ENCODE peak calls at places on chromosome 9, in ten cellular contexts. One of them, this sample, is unnamed.

GRCh38 chr9:20592673-20593072 is 29.6 kb downstream of the MLLT3 start:
- DNase-seq in ovary: no peak
- DNase-seq in esophagus squamous epithelium: no peak
- DNase-seq in H54: peak
- DNase-seq in uterus: no peak
- DNase-seq in transverse colon: no peak
- DNase-seq in heart left ventricle: no peak
- DNase-seq in lower leg skin: no peak
- DNase-seq in IMR-90: peak
- DNase-seq in A549: no peak
- DNase-seq in this sample: no peak

GRCh38 chr9:122001491-122002201 is 91.5 kb downstream of the TTLL11 start:
- DNase-seq in ovary: peak
- DNase-seq in esophagus squamous epithelium: no peak
- DNase-seq in H54: no peak
- DNase-seq in uterus: no peak
- DNase-seq in transverse colon: no peak
- DNase-seq in heart left ventricle: peak
- DNase-seq in lower leg skin: no peak
- DNase-seq in IMR-90: peak
- DNase-seq in A549: peak
- DNase-seq in this sample: peak

GRCh38 chr9:86731511-86731993 is 215.8 kb downstream of the GAS1 start:
- DNase-seq in ovary: no peak
- DNase-seq in esophagus squamous epithelium: no peak
- DNase-seq in H54: no peak
- DNase-seq in uterus: no peak
- DNase-seq in transverse colon: no peak
- DNase-seq in heart left ventricle: no peak
- DNase-seq in lower leg skin: no peak
- DNase-seq in IMR-90: peak
- DNase-seq in A549: no peak
- DNase-seq in this sample: no peak

GRCh38 chr9:4713849-4714248 is 27.2 kb downstream of the AK3 start:
- DNase-seq in ovary: no peak
- DNase-seq in esophagus squamous epithelium: no peak
- DNase-seq in H54: no peak
- DNase-seq in uterus: no peak
- DNase-seq in transverse colon: no peak
- DNase-seq in heart left ventricle: no peak
- DNase-seq in lower leg skin: no peak
- DNase-seq in IMR-90: no peak
- DNase-seq in A549: no peak
- DNase-seq in this sample: no peak

GRCh38 chr9:134624827-134625181 is 16.8 kb upstream of the COL5A1 start:
- DNase-seq in ovary: no peak
- DNase-seq in esophagus squamous epithelium: no peak
- DNase-seq in H54: peak
- DNase-seq in uterus: peak
- DNase-seq in transverse colon: no peak
- DNase-seq in heart left ventricle: no peak
- DNase-seq in lower leg skin: no peak
- DNase-seq in IMR-90: peak
- DNase-seq in A549: peak
- DNase-seq in this sample: peak

GRCh38 chr9:34446468-34446891 is 11.9 kb downstream of the FAM219A start:
- DNase-seq in ovary: no peak
- DNase-seq in esophagus squamous epithelium: no peak
- DNase-seq in H54: no peak
- DNase-seq in uterus: no peak
- DNase-seq in transverse colon: no peak
- DNase-seq in heart left ventricle: no peak
- DNase-seq in lower leg skin: no peak
- DNase-seq in IMR-90: peak
- DNase-seq in A549: no peak
- DNase-seq in this sample: no peak

GRCh38 chr9:136255166-136255538 is 9.5 kb upstream of the QSOX2 start:
- DNase-seq in ovary: peak
- DNase-seq in esophagus squamous epithelium: no peak
- DNase-seq in H54: peak
- DNase-seq in uterus: no peak
- DNase-seq in transverse colon: no peak
- DNase-seq in heart left ventricle: no peak
- DNase-seq in lower leg skin: no peak
- DNase-seq in IMR-90: peak
- DNase-seq in A549: no peak
- DNase-seq in this sample: peak

GRCh38 chr9:16367605-16368424 is 502.7 kb downstream of the BNC2 start:
- DNase-seq in ovary: no peak
- DNase-seq in esophagus squamous epithelium: no peak
- DNase-seq in H54: peak
- DNase-seq in uterus: no peak
- DNase-seq in transverse colon: no peak
- DNase-seq in heart left ventricle: no peak
- DNase-seq in lower leg skin: no peak
- DNase-seq in IMR-90: peak
- DNase-seq in A549: no peak
- DNase-seq in this sample: no peak

GRCh38 chr9:16133556-16134227 is 580.8 kb downstream of the CCDC171 start:
- DNase-seq in ovary: peak
- DNase-seq in esophagus squamous epithelium: no peak
- DNase-seq in H54: peak
- DNase-seq in uterus: no peak
- DNase-seq in transverse colon: peak
- DNase-seq in heart left ventricle: no peak
- DNase-seq in lower leg skin: no peak
- DNase-seq in IMR-90: peak
- DNase-seq in A549: peak
- DNase-seq in this sample: peak

GRCh38 chr9:80156725-80157124 is 585.0 kb downstream of the TLE4 start:
- DNase-seq in ovary: no peak
- DNase-seq in esophagus squamous epithelium: no peak
- DNase-seq in H54: no peak
- DNase-seq in uterus: no peak
- DNase-seq in transverse colon: no peak
- DNase-seq in heart left ventricle: no peak
- DNase-seq in lower leg skin: no peak
- DNase-seq in IMR-90: peak
- DNase-seq in A549: no peak
- DNase-seq in this sample: no peak

GRCh38 chr9:130710822-130711352 is 17.3 kb downstream of the EXOSC2 start:
- DNase-seq in ovary: no peak
- DNase-seq in esophagus squamous epithelium: no peak
- DNase-seq in H54: no peak
- DNase-seq in uterus: no peak
- DNase-seq in transverse colon: no peak
- DNase-seq in heart left ventricle: no peak
- DNase-seq in lower leg skin: no peak
- DNase-seq in IMR-90: no peak
- DNase-seq in A549: no peak
- DNase-seq in this sample: no peak

GRCh38 chr9:130713286-130713975 is 19.9 kb downstream of the EXOSC2 start:
- DNase-seq in ovary: no peak
- DNase-seq in esophagus squamous epithelium: no peak
- DNase-seq in H54: no peak
- DNase-seq in uterus: no peak
- DNase-seq in transverse colon: peak
- DNase-seq in heart left ventricle: peak
- DNase-seq in lower leg skin: no peak
- DNase-seq in IMR-90: peak
- DNase-seq in A549: no peak
- DNase-seq in this sample: peak

GRCh38 chr9:130711469-130711868 is 17.9 kb downstream of the EXOSC2 start:
- DNase-seq in ovary: no peak
- DNase-seq in esophagus squamous epithelium: no peak
- DNase-seq in H54: no peak
- DNase-seq in uterus: no peak
- DNase-seq in transverse colon: no peak
- DNase-seq in heart left ventricle: no peak
- DNase-seq in lower leg skin: no peak
- DNase-seq in IMR-90: no peak
- DNase-seq in A549: no peak
- DNase-seq in this sample: no peak

GRCh38 chr9:130714586-130715110 is 21.1 kb downstream of the EXOSC2 start:
- DNase-seq in ovary: no peak
- DNase-seq in esophagus squamous epithelium: no peak
- DNase-seq in H54: no peak
- DNase-seq in uterus: no peak
- DNase-seq in transverse colon: no peak
- DNase-seq in heart left ventricle: no peak
- DNase-seq in lower leg skin: no peak
- DNase-seq in IMR-90: peak
- DNase-seq in A549: no peak
- DNase-seq in this sample: no peak

GRCh38 chr9:130712564-130713285 is 19.1 kb downstream of the EXOSC2 start:
- DNase-seq in ovary: peak
- DNase-seq in esophagus squamous epithelium: peak
- DNase-seq in H54: peak
- DNase-seq in uterus: peak
- DNase-seq in transverse colon: peak
- DNase-seq in heart left ventricle: peak
- DNase-seq in lower leg skin: peak
- DNase-seq in IMR-90: peak
- DNase-seq in A549: peak
- DNase-seq in this sample: peak
- TF ChIP-seq POLR2A in ovary: peak
- TF ChIP-seq POLR2A in esophagus squamous epithelium: peak
- TF ChIP-seq POLR2A in H54: peak
- TF ChIP-seq POLR2A in uterus: peak
- TF ChIP-seq POLR2A in transverse colon: peak
- TF ChIP-seq POLR2A in heart left ventricle: peak
- TF ChIP-seq POLR2A in lower leg skin: no peak
- TF ChIP-seq POLR2A in IMR-90: peak
- TF ChIP-seq POLR2A in A549: peak
- TF ChIP-seq POLR2A in this sample: peak

GRCh38 chr9:127563579-127563978 is 48.5 kb upstream of the STXBP1 start:
- DNase-seq in ovary: no peak
- DNase-seq in esophagus squamous epithelium: no peak
- DNase-seq in H54: no peak
- DNase-seq in uterus: no peak
- DNase-seq in transverse colon: no peak
- DNase-seq in heart left ventricle: no peak
- DNase-seq in lower leg skin: no peak
- DNase-seq in IMR-90: no peak
- DNase-seq in A549: no peak
- DNase-seq in this sample: no peak

GRCh38 chr9:127562271-127562780 is 49.8 kb upstream of the STXBP1 start:
- DNase-seq in ovary: no peak
- DNase-seq in esophagus squamous epithelium: no peak
- DNase-seq in H54: no peak
- DNase-seq in uterus: no peak
- DNase-seq in transverse colon: no peak
- DNase-seq in heart left ventricle: no peak
- DNase-seq in lower leg skin: no peak
- DNase-seq in IMR-90: no peak
- DNase-seq in A549: no peak
- DNase-seq in this sample: no peak

GRCh38 chr9:127562841-127563523 is 49.1 kb upstream of the STXBP1 start:
- DNase-seq in ovary: peak
- DNase-seq in esophagus squamous epithelium: no peak
- DNase-seq in H54: peak
- DNase-seq in uterus: no peak
- DNase-seq in transverse colon: no peak
- DNase-seq in heart left ventricle: no peak
- DNase-seq in lower leg skin: no peak
- DNase-seq in IMR-90: peak
- DNase-seq in A549: peak
- DNase-seq in this sample: no peak

GRCh38 chr9:127559247-127559680 is 52.8 kb upstream of the STXBP1 start:
- DNase-seq in ovary: no peak
- DNase-seq in esophagus squamous epithelium: no peak
- DNase-seq in H54: no peak
- DNase-seq in uterus: no peak
- DNase-seq in transverse colon: no peak
- DNase-seq in heart left ventricle: no peak
- DNase-seq in lower leg skin: no peak
- DNase-seq in IMR-90: no peak
- DNase-seq in A549: no peak
- DNase-seq in this sample: no peak

DNA sequence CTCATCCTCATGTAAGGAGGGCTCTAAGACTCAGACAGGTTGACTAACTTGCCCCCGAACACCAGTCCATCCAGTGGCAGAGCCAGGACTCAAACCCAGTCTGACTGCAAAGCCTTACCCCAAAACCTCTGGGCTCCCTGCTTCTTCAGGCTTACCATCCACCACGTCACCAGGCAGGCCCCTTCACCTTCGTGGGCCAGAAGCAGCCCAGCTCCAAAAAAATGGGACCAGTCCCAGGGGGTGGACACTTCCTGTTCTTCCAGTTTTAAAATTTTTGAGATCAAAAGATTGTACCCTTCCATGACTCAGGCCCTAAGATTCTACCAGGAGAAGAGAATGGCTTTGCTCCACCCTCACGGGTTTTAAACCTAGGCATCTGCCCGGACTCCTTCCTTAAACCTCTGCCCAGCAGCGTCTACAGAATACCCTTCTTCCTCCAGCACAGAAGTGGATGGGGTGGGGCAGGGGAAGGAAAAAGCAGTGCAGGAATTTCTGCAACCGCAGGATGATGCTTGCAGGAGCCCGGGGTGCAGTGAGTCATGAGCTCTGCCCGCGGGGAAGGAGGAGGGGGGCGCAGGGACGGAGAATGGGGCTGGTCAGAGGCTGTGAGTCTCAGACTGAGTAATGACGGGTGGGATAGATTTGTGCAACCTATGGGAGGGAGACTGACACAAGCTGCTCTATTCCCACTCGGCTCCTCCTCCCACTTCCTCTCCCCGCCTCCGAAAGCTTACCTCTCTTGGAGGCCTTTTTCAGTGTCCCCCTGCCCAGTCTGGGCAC is 50.4 kb upstream of the STXBP1 start:
- DNase-seq in ovary: peak
- DNase-seq in esophagus squamous epithelium: no peak
- DNase-seq in H54: peak
- DNase-seq in uterus: peak
- DNase-seq in transverse colon: peak
- DNase-seq in heart left ventricle: peak
- DNase-seq in lower leg skin: peak
- DNase-seq in IMR-90: peak
- DNase-seq in A549: peak
- DNase-seq in this sample: peak
- TF ChIP-seq POLR2A in ovary: no peak
- TF ChIP-seq POLR2A in esophagus squamous epithelium: peak
- TF ChIP-seq POLR2A in H54: no peak
- TF ChIP-seq POLR2A in uterus: no peak
- TF ChIP-seq POLR2A in transverse colon: no peak
- TF ChIP-seq POLR2A in heart left ventricle: no peak
- TF ChIP-seq POLR2A in lower leg skin: no peak
- TF ChIP-seq POLR2A in IMR-90: peak
- TF ChIP-seq POLR2A in A549: no peak
- TF ChIP-seq POLR2A in this sample: no peak

GRCh38 chr9:99906403-99907207 is at the start of gene STX17:
- DNase-seq in ovary: peak
- DNase-seq in esophagus squamous epithelium: no peak
- DNase-seq in H54: peak
- DNase-seq in uterus: peak
- DNase-seq in transverse colon: peak
- DNase-seq in heart left ventricle: peak
- DNase-seq in lower leg skin: peak
- DNase-seq in IMR-90: peak
- DNase-seq in A549: peak
- DNase-seq in this sample: peak
- TF ChIP-seq POLR2A in ovary: peak
- TF ChIP-seq POLR2A in esophagus squamous epithelium: peak
- TF ChIP-seq POLR2A in H54: peak
- TF ChIP-seq POLR2A in uterus: peak
- TF ChIP-seq POLR2A in transverse colon: peak
- TF ChIP-seq POLR2A in heart left ventricle: peak
- TF ChIP-seq POLR2A in lower leg skin: peak
- TF ChIP-seq POLR2A in IMR-90: peak
- TF ChIP-seq POLR2A in A549: peak
- TF ChIP-seq POLR2A in this sample: peak

GRCh38 chr9:95484225-95484624 is 32.5 kb downstream of the PTCH1 start:
- DNase-seq in ovary: no peak
- DNase-seq in esophagus squamous epithelium: no peak
- DNase-seq in H54: no peak
- DNase-seq in uterus: no peak
- DNase-seq in transverse colon: no peak
- DNase-seq in heart left ventricle: no peak
- DNase-seq in lower leg skin: no peak
- DNase-seq in IMR-90: no peak
- DNase-seq in A549: no peak
- DNase-seq in this sample: no peak
- TF ChIP-seq POLR2A in ovary: no peak
- TF ChIP-seq POLR2A in esophagus squamous epithelium: no peak
- TF ChIP-seq POLR2A in H54: no peak
- TF ChIP-seq POLR2A in uterus: no peak
- TF ChIP-seq POLR2A in transverse colon: no peak
- TF ChIP-seq POLR2A in heart left ventricle: no peak
- TF ChIP-seq POLR2A in lower leg skin: no peak
- TF ChIP-seq POLR2A in IMR-90: no peak
- TF ChIP-seq POLR2A in A549: no peak
- TF ChIP-seq POLR2A in this sample: no peak

This sample was measured in adrenal gland.